ENCODE peak calls at places on chromosomes 16 and 17, in five cellular contexts. R is mammary epithelial cell, P is ovary, U is lung, K is fibroblast of lung. T is an unnamed sample.

GRCh38 chr17:65079489-65079900 is 23.0 kb upstream of the GNA13 start:
- DNase-seq in P (no peak), K (no peak), R (no peak), U (no peak), T (no peak)

GRCh38 chr16:49405123-49405522 is 31.5 kb downstream of the C16orf78 start:
- DNase-seq in P (no peak), R (no peak), K (no peak), U (no peak), T (no peak)

GRCh38 chr16:24851700-24852099 is 5.9 kb downstream of the SLC5A11 start:
- DNase-seq in R (peak), U (no peak), K (peak), P (no peak), T (no peak)

GRCh38 chr16:49055824-49056545 is 225.7 kb downstream of the CBLN1 start:
- DNase-seq in R (no peak), P (no peak), U (no peak), K (no peak), T (no peak)

GRCh38 chr16:12874135-12874534 is 27.3 kb upstream of the SHISA9 start:
- DNase-seq in K (peak), P (no peak), U (no peak), R (peak), T (no peak)

GRCh38 chr16:75000481-75001081 is 1.8 kb downstream of the ZNRF1 start:
- DNase-seq in P (no peak), U (no peak), R (peak), K (peak), T (no peak)

GRCh38 chr16:3591991-3592390 is 14.8 kb upstream of the NLRC3 start:
- DNase-seq in K (no peak), R (no peak), P (no peak), U (no peak), T (no peak)

GRCh38 chr17:81127526-81128177 is 37.7 kb upstream of the PVALEF start:
- DNase-seq in P (no peak), R (no peak), U (no peak), K (no peak), T (no peak)

GRCh38 chr16:30472328-30472942 is at the start of gene ITGAL:
- DNase-seq in K (no peak), R (no peak), U (peak), P (no peak), T (no peak)

GRCh38 chr17:34981538-34982241 is 1.4 kb downstream of the LIG3 start:
- DNase-seq in K (peak), P (no peak), U (no peak), R (no peak), T (no peak)

GRCh38 chr16:50741225-50741807 is 570 bp upstream of the CYLD start:
- DNase-seq in R (peak), P (peak), U (no peak), K (no peak), T (no peak)

GRCh38 chr17:76266244-76266938 is 1.2 kb downstream of the UBALD2 start:
- DNase-seq in P (peak), K (peak), U (no peak), R (no peak), T (no peak)

GRCh38 chr17:7046127-7046724 is 2.3 kb upstream of the SLC16A11 start:
- DNase-seq in K (no peak), P (peak), R (peak), U (peak), T (no peak)

DNA sequence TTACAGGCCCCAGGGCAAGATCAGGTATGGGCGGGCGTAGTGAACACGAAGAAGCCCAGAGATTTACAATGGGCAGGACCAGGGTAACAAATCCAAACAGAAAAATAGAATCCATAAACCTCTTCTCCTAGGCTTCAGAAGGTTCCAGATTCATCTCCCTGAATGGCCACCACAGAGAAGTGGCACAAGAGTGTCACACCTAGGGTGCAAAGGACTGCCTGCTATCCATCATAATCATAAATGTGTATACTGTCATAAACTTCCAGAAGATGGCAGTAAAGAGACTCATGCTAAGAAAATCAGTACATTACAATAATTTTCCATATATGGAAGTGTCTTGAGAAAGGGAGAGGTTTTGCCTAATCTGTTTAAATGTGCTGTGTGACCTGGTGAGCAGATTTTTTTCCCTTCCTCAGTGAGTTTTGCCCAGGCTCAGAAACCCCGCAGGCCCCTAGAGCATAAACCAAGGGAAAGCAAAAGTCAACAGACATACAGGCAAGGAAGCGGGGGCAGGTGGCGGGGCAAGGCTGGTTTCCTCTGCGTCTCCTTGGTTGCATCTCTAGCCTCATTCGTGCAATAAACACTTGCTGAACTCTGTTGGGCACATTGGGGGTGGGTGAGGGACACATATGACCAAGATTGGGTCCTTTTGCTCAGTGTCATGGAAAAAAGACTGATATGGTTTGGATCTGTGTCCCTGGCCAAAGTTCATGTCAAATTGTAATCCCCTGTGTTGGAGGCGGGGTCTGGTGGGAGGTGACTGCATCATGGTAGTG is 92.0 kb upstream of the CDH5 start:
- DNase-seq in R (peak), U (no peak), K (peak), P (no peak), T (no peak)
- TF ChIP-seq CTCF in R (no peak), U (no peak), K (peak), P (no peak), T (no peak)

DNA sequence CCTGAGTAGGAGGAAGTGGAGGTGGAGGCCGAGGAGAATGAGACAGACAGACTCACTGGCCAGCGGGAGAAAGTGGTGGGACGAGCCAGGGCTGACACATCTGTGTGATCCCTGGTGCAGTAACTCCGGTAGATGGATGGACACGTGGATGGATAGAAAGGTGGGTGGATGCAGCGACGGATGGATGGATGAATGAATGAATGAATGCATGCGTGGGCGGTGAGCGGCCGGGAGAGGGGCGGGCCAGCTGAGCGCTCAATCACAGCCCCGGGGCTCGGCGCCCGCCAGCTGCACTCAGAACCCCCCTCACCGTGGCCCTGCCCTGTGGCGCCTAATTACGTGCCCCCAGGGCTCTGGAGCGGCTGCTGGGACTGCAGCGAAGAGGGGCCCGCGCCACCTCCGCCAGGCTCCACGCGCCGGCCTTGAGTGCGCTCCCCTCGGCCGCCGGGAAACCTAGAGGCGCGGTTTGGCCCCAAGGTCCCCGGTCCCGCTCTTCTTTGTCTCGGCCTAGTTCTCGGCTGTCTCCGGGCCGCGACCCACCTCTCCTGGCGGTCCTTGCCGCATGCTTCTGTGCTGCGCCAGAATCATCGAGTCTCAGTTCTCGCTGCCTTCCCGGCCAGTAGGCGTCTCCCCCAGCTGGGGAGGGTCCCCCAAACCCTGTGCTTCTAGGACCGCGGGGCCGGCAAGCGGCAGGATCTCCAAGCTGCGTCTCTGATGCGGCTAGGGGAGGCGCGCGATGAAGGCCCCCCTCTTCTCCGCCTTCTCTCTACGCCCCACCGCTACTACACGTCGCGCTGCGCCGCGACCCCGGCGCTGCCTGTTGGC is 41.0 kb downstream of the RAI1 start:
- DNase-seq in P (no peak), U (no peak), K (peak), R (no peak), T (no peak)
- H3K27ac ChIP-seq in P (no peak), U (no peak), K (peak), R (no peak), T (no peak)

GRCh38 chr16:1944612-1945199 is 1.7 kb upstream of the MSRB1 start:
- DNase-seq in U (no peak), P (no peak), R (no peak), K (no peak), T (no peak)

GRCh38 chr16:1941924-1942809 is 832 bp downstream of the MSRB1 start:
- DNase-seq in U (peak), R (peak), P (no peak), K (peak), T (no peak)

GRCh38 chr16:1940273-1941161 is 2.5 kb downstream of the MSRB1 start:
- DNase-seq in R (no peak), K (no peak), P (no peak), U (no peak), T (no peak)

GRCh38 chr16:1941162-1941923 is 1.7 kb downstream of the MSRB1 start:
- DNase-seq in U (no peak), R (no peak), P (no peak), K (peak), T (no peak)

DNA sequence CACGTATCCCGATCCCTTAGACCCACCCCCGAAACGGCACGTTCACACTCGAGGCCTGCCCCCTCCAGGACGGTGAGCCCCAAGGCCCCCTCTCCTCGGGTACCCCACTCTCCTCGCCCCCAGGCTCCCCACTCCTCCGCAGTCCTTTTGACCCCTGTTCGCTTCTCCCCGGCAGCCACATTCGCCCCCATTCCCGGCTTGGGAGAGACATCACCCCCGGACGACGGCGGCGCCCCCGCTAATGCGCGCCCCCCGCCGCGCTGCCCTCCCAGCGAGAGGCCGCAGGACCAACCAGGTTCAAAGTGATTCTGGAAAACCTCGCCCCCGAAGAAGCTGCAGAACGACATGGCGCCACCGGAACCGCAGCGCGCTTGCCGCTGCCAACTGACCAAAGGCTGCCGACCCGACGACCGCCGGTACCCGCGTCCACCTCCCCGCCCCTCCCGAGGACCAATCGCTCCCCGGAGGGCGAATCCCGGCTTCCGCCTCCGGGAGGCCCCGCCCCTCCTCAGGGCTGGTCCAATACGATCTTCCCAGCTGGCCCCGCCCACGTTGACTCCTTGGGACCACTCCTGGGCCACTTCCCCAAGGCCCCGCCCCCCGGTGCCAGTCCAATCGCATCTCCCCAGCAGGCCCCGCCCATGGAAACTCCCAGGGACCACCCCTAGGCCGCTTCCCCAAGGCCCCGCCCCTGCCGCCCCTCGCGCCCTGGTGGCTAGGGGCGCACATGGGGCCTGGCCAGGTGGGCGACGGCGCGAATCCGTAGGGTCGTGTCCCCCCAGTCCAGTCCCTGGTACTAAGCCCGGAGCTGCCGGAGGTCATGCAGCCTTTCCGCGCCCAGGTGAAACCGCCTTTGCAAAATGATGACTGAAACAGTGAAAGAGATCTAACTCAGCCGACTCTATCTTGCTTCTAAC is at the start of gene MSRB1:
- DNase-seq in P (peak), U (peak), K (peak), R (peak), T (peak)
- TF ChIP-seq CTCF in P (no peak), U (no peak), K (no peak), R (no peak), T (no peak)

GRCh38 chr17:78670850-78671291 is 93.7 kb upstream of the DNAH17 start:
- DNase-seq in P (no peak), K (no peak), U (no peak), R (no peak), T (no peak)

GRCh38 chr17:78668847-78669246 is 91.7 kb upstream of the DNAH17 start:
- DNase-seq in P (no peak), U (no peak), R (no peak), K (no peak), T (no peak)

GRCh38 chr17:78671607-78672404 is 94.6 kb upstream of the DNAH17 start:
- DNase-seq in U (no peak), R (no peak), P (no peak), K (peak), T (no peak)

GRCh38 chr17:78669256-78669974 is 92.2 kb upstream of the DNAH17 start:
- DNase-seq in P (no peak), R (no peak), U (no peak), K (no peak), T (no peak)

DNA sequence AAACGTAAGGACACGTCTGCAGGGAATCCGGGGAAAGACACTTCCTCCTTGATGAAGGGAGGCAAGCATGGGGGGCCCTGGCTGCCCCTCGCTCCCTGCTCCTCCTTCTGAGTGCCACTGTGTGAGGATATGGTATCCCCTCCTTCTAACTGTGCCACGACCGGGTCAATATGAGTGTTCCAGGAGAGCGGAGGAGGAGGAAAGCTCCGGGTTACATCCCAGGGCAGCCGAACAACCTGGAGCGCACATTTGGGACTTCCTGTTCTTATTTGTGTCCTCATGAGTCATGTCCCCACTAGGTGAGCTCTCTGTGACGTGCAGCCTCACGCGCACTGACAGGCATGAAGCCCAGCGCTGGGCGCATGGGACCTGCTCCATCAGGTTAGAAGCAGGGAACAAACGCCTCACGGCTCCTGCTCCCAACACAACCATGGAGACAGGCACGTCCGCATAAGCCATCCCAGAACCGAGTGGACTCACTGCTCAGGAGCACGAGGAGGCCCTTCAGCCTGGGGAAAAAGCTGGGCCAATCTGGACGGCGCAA is 92.9 kb upstream of the DNAH17 start:
- DNase-seq in R (no peak), U (no peak), K (no peak), P (no peak), T (no peak)
- H3K27ac ChIP-seq in R (no peak), U (no peak), K (no peak), P (no peak), T (no peak)

GRCh38 chr17:10290046-10290445 is 82.8 kb downstream of the MYH13 start:
- DNase-seq in K (no peak), R (no peak), P (no peak), U (no peak), T (no peak)

GRCh38 chr17:10292057-10292931 is 80.5 kb downstream of the MYH13 start:
- DNase-seq in K (peak), R (peak), P (no peak), U (no peak), T (no peak)

GRCh38 chr17:10294162-10294561 is 78.6 kb downstream of the MYH13 start:
- DNase-seq in P (no peak), U (no peak), K (no peak), R (no peak), T (no peak)

GRCh38 chr17:10297691-10298090 is 75.1 kb downstream of the MYH13 start:
- DNase-seq in K (no peak), U (no peak), P (no peak), R (no peak), T (no peak)

DNA sequence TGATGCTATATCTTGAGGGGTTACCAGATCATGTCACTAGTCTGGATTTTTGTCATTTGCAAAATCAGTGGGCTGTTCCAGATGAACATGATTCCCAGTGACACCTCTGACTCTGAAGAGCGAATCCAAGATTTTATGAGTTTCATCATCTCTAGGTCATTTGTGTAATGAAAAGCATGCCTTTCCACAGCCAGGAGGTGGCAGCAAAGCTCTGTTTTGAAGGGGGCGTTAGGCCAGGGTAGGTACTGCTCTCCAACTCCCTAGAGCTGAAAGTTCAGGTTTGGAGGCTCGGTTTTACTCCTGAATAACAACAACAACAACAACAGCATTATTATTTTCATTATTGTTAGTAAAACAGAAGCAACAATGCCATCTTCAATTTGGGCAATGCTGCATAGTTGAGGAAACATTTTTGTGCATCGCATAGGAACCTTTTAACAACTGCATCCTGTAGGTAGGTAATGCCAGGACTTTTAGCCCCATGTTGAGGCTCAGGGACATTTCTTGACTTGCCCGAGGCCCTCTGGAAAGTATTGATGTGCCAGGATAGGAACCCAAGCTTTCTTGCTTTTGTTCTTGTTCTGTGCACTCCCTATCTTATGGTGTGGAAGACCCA is 77.0 kb downstream of the MYH13 start:
- DNase-seq in P (no peak), U (peak), R (peak), K (peak), T (peak)
- TF ChIP-seq CTCF in P (peak), U (peak), R (peak), K (peak), T (peak)

DNA sequence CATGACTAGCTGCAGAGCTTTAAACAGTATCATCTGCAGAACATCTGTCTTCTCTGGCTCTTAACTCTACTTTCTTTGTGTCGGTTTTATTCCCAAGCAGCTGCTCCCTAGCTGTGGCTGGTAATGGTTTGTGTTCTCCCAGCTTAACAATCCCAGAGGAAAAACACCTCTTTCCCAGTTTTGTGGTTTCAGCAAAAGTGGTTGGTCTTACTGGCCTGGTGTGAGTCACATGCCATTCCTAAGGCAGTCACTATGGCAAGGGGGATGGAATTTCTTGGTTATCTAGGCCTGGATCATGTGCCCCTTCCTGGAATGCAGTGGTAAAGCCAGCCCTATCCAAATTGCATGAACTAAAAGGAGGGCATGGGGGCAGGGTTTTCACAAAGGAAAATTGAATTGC is 27.4 kb downstream of the OMG start:
- DNase-seq in P (no peak), R (peak), K (peak), U (no peak), T (no peak)
- H3K27ac ChIP-seq in P (no peak), R (peak), K (peak), U (no peak), T (no peak)

DNA sequence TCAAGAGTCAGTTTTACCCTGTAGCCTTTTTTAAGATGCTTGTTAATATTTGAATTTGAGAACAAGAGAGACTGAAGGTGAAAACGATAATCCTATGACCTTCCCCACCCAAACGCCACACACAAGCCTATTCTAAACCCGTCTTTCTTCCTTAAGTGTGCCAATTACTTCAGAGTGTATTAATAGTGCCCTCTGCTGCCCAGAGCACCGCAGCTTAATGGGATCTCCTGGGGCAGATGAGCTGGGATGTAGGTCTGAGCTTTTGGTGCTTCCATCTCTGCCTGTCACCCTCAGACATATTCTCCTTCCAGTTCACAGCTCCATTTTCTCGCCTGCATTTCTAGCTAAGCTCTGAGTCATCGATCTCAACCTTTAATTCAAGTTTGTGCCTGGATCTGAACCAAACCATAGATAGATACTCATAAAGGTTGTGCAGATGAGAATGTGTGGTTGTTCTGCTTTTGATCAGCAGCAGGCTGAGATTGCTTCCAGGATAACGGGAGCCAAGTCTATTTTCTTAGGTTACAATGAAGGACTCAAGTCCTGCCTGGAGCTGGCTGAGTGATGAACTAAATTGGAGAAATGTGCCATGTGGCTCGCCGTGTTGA is 46.4 kb upstream of the CDH13 start:
- DNase-seq in U (no peak), K (peak), R (peak), P (no peak), T (no peak)
- TF ChIP-seq CTCF in U (no peak), K (no peak), R (peak), P (no peak), T (no peak)

T was measured in tibial nerve.